ENCODE peak calls at places on chromosomes 6 and 20, in four cellular contexts. One of them, this sample, is unnamed.
A peak's percentile ranks its signal among the peaks of the same experiment; 100 is the strongest.

GRCh38 chr6:84967389-84967788 is 203.0 kb upstream of the TBX18 start:
- DNase-seq in uterus: no peak
- DNase-seq in transverse colon: no peak
- DNase-seq in endothelial cell of umbilical vein: peak; percentile 75
- DNase-seq in this sample: peak; percentile 21

GRCh38 chr6:142372348-142372747 is 70.5 kb downstream of the ADGRG6 start:
- DNase-seq in transverse colon: no peak
- DNase-seq in endothelial cell of umbilical vein: peak; percentile 81
- DNase-seq in uterus: no peak
- DNase-seq in this sample: no peak

GRCh38 chr20:61773081-61773631 is 292.5 kb downstream of the TAF4 start:
- DNase-seq in endothelial cell of umbilical vein: no peak
- DNase-seq in uterus: no peak
- DNase-seq in transverse colon: no peak
- DNase-seq in this sample: no peak

GRCh38 chr20:49510562-49511117 is 28.2 kb upstream of the KCNB1 start:
- DNase-seq in transverse colon: peak; percentile 41
- DNase-seq in endothelial cell of umbilical vein: no peak
- DNase-seq in uterus: peak; percentile 91
- DNase-seq in this sample: peak; percentile 69

GRCh38 chr6:127190552-127190951 is 72.1 kb downstream of the RSPO3 start:
- DNase-seq in uterus: no peak
- DNase-seq in endothelial cell of umbilical vein: peak; percentile 57
- DNase-seq in transverse colon: no peak
- DNase-seq in this sample: no peak

GRCh38 chr6:11280394-11280793 is 47.9 kb upstream of the NEDD9 start:
- DNase-seq in endothelial cell of umbilical vein: no peak
- DNase-seq in transverse colon: no peak
- DNase-seq in uterus: no peak
- DNase-seq in this sample: no peak

GRCh38 chr6:125121894-125122293 is 31.7 kb upstream of the TPD52L1 start:
- DNase-seq in transverse colon: no peak
- DNase-seq in uterus: no peak
- DNase-seq in endothelial cell of umbilical vein: no peak
- DNase-seq in this sample: no peak

GRCh38 chr6:167937948-167938911 is 59.2 kb upstream of the KIF25 start:
- DNase-seq in endothelial cell of umbilical vein: no peak
- DNase-seq in uterus: no peak
- DNase-seq in transverse colon: no peak
- DNase-seq in this sample: no peak

GRCh38 chr6:37897321-37897720 is 77.8 kb downstream of the ZFAND3 start:
- DNase-seq in uterus: no peak
- DNase-seq in transverse colon: no peak
- DNase-seq in endothelial cell of umbilical vein: no peak
- DNase-seq in this sample: no peak

GRCh38 chr20:63242736-63243135 is 7.0 kb downstream of the BIRC7 start:
- DNase-seq in endothelial cell of umbilical vein: no peak
- DNase-seq in uterus: no peak
- DNase-seq in transverse colon: no peak
- DNase-seq in this sample: no peak

GRCh38 chr6:33576668-33577067 is 3.4 kb downstream of the BAK1 start:
- DNase-seq in endothelial cell of umbilical vein: no peak
- DNase-seq in transverse colon: no peak
- DNase-seq in uterus: no peak
- DNase-seq in this sample: no peak

GRCh38 chr6:33578164-33578563 is 1.9 kb downstream of the BAK1 start:
- DNase-seq in endothelial cell of umbilical vein: no peak
- DNase-seq in transverse colon: no peak
- DNase-seq in uterus: no peak
- DNase-seq in this sample: no peak

GRCh38 chr6:33577106-33577535 is 3.0 kb downstream of the BAK1 start:
- DNase-seq in uterus: peak; percentile 70
- DNase-seq in transverse colon: peak; percentile 95
- DNase-seq in endothelial cell of umbilical vein: no peak
- DNase-seq in this sample: no peak

GRCh38 chr6:33577718-33578117 is 2.4 kb downstream of the BAK1 start:
- DNase-seq in uterus: no peak
- DNase-seq in endothelial cell of umbilical vein: no peak
- DNase-seq in transverse colon: peak; percentile 75
- DNase-seq in this sample: no peak

GRCh38 chr6:33575211-33575610 is 4.9 kb downstream of the BAK1 start:
- DNase-seq in endothelial cell of umbilical vein: no peak
- DNase-seq in uterus: no peak
- DNase-seq in transverse colon: no peak
- DNase-seq in this sample: no peak
- TF ChIP-seq POLR2A in endothelial cell of umbilical vein: no peak
- TF ChIP-seq POLR2A in uterus: no peak
- TF ChIP-seq POLR2A in transverse colon: no peak
- TF ChIP-seq POLR2A in this sample: no peak

GRCh38 chr6:144093658-144094057 is 1.7 kb downstream of the SF3B5 start:
- DNase-seq in uterus: no peak
- DNase-seq in endothelial cell of umbilical vein: no peak
- DNase-seq in transverse colon: no peak
- DNase-seq in this sample: no peak
- TF ChIP-seq POLR2A in uterus: no peak
- TF ChIP-seq POLR2A in endothelial cell of umbilical vein: no peak
- TF ChIP-seq POLR2A in transverse colon: no peak
- TF ChIP-seq POLR2A in this sample: no peak

GRCh38 chr6:88945596-88945995 is 17.8 kb downstream of the RNGTT start:
- DNase-seq in endothelial cell of umbilical vein: no peak
- DNase-seq in transverse colon: no peak
- DNase-seq in uterus: no peak
- DNase-seq in this sample: no peak
- TF ChIP-seq POLR2A in endothelial cell of umbilical vein: no peak
- TF ChIP-seq POLR2A in transverse colon: no peak
- TF ChIP-seq POLR2A in uterus: no peak
- TF ChIP-seq POLR2A in this sample: no peak

GRCh38 chr20:35207950-35208611 is 18.4 kb upstream of the MMP24 start:
- DNase-seq in transverse colon: peak; percentile 86
- DNase-seq in uterus: peak; percentile 88
- DNase-seq in endothelial cell of umbilical vein: peak; percentile 92
- DNase-seq in this sample: no peak
- TF ChIP-seq POLR2A in transverse colon: no peak
- TF ChIP-seq POLR2A in uterus: no peak
- TF ChIP-seq POLR2A in endothelial cell of umbilical vein: peak; percentile 16
- TF ChIP-seq POLR2A in this sample: no peak

GRCh38 chr6:34196116-34196832 is 40.4 kb upstream of the HMGA1 start:
- DNase-seq in transverse colon: peak; percentile 89
- DNase-seq in endothelial cell of umbilical vein: peak; percentile 70
- DNase-seq in uterus: peak; percentile 80
- DNase-seq in this sample: peak; percentile 79
- TF ChIP-seq POLR2A in transverse colon: no peak
- TF ChIP-seq POLR2A in endothelial cell of umbilical vein: no peak
- TF ChIP-seq POLR2A in uterus: peak; percentile 30
- TF ChIP-seq POLR2A in this sample: no peak

GRCh38 chr6:151391471-151392428 is at the start of gene ZBTB2:
- DNase-seq in endothelial cell of umbilical vein: peak; percentile 71
- DNase-seq in transverse colon: peak; percentile 73
- DNase-seq in uterus: peak; percentile 76
- DNase-seq in this sample: peak; percentile 75

GRCh38 chr6:151388997-151389639 is 2.2 kb downstream of the ZBTB2 start:
- DNase-seq in transverse colon: no peak
- DNase-seq in uterus: peak; percentile 35
- DNase-seq in endothelial cell of umbilical vein: no peak
- DNase-seq in this sample: no peak

GRCh38 chr6:151391021-151391470 is 313 bp downstream of the ZBTB2 start:
- DNase-seq in transverse colon: peak; percentile 83
- DNase-seq in uterus: peak; percentile 77
- DNase-seq in endothelial cell of umbilical vein: peak; percentile 62
- DNase-seq in this sample: peak; percentile 18

GRCh38 chr6:151389640-151390275 is 1.6 kb downstream of the ZBTB2 start:
- DNase-seq in transverse colon: peak; percentile 74
- DNase-seq in endothelial cell of umbilical vein: peak; percentile 74
- DNase-seq in uterus: peak; percentile 80
- DNase-seq in this sample: peak; percentile 21

GRCh38 chr6:151390276-151391020 is 911 bp downstream of the ZBTB2 start:
- DNase-seq in transverse colon: peak; percentile 97
- DNase-seq in endothelial cell of umbilical vein: peak; percentile 99
- DNase-seq in uterus: peak; percentile 96
- DNase-seq in this sample: peak; percentile 71
- TF ChIP-seq POLR2A in transverse colon: peak; percentile 70
- TF ChIP-seq POLR2A in endothelial cell of umbilical vein: peak; percentile 80
- TF ChIP-seq POLR2A in uterus: peak; percentile 84
- TF ChIP-seq POLR2A in this sample: peak; percentile 66

GRCh38 chr20:36574278-36575065 is 1.1 kb downstream of the TGIF2 start:
- DNase-seq in transverse colon: peak; percentile 68
- DNase-seq in uterus: peak; percentile 85
- DNase-seq in endothelial cell of umbilical vein: peak; percentile 58
- DNase-seq in this sample: no peak
- TF ChIP-seq POLR2A in transverse colon: peak; percentile 17
- TF ChIP-seq POLR2A in uterus: peak; percentile 60
- TF ChIP-seq POLR2A in endothelial cell of umbilical vein: no peak
- TF ChIP-seq POLR2A in this sample: no peak

GRCh38 chr6:2857580-2858337 is 16.1 kb upstream of the SERPINB1 start:
- DNase-seq in endothelial cell of umbilical vein: peak; percentile 98
- DNase-seq in transverse colon: peak; percentile 51
- DNase-seq in uterus: no peak
- DNase-seq in this sample: peak; percentile 77
- TF ChIP-seq POLR2A in endothelial cell of umbilical vein: peak; percentile 87
- TF ChIP-seq POLR2A in transverse colon: no peak
- TF ChIP-seq POLR2A in uterus: no peak
- TF ChIP-seq POLR2A in this sample: no peak

GRCh38 chr6:43995137-43995536 is 132.1 kb downstream of the MRPL14 start:
- DNase-seq in endothelial cell of umbilical vein: no peak
- DNase-seq in transverse colon: no peak
- DNase-seq in uterus: no peak
- DNase-seq in this sample: no peak

GRCh38 chr6:43996614-43997341 is 130.5 kb downstream of the MRPL14 start:
- DNase-seq in uterus: peak; percentile 12
- DNase-seq in endothelial cell of umbilical vein: no peak
- DNase-seq in transverse colon: no peak
- DNase-seq in this sample: no peak

GRCh38 chr6:43992783-43993505 is 134.3 kb downstream of the MRPL14 start:
- DNase-seq in transverse colon: no peak
- DNase-seq in endothelial cell of umbilical vein: no peak
- DNase-seq in uterus: no peak
- DNase-seq in this sample: no peak

GRCh38 chr6:43992126-43992663 is 135.1 kb downstream of the MRPL14 start:
- DNase-seq in endothelial cell of umbilical vein: no peak
- DNase-seq in uterus: no peak
- DNase-seq in transverse colon: no peak
- DNase-seq in this sample: no peak

GRCh38 chr6:43993881-43994523 is 133.2 kb downstream of the MRPL14 start:
- DNase-seq in transverse colon: no peak
- DNase-seq in uterus: peak; percentile 74
- DNase-seq in endothelial cell of umbilical vein: no peak
- DNase-seq in this sample: no peak
- TF ChIP-seq POLR2A in transverse colon: no peak
- TF ChIP-seq POLR2A in uterus: no peak
- TF ChIP-seq POLR2A in endothelial cell of umbilical vein: no peak
- TF ChIP-seq POLR2A in this sample: no peak

This sample was measured in H54.